ENCODE peak calls at places on chromosomes 13 and 19, in six cellular contexts. X, G, C, K, H and M are unnamed samples.

GRCh38 chr19:16328824-16329482 is 4.3 kb downstream of the KLF2 start:
- DNase-seq in H (no peak), G (no peak), C (no peak), K (no peak), X (no peak), M (no peak)

GRCh38 chr13:99995503-99996176 is 14.1 kb downstream of the ZIC2 start:
- DNase-seq in C (no peak), X (no peak), K (no peak), H (no peak), G (no peak), M (no peak)

GRCh38 chr13:79723462-79724116 is 242.6 kb downstream of the NDFIP2 start:
- DNase-seq in G (no peak), K (no peak), H (no peak), C (no peak), X (no peak), M (no peak)

GRCh38 chr19:41792513-41793413 is 3.6 kb upstream of the CEACAM3 start:
- DNase-seq in C (peak), G (no peak), K (peak), H (peak), X (no peak), M (no peak)

GRCh38 chr13:74132152-74132767 is 1.9 kb downstream of the KLF12 start:
- DNase-seq in K (no peak), C (no peak), X (no peak), H (no peak), G (no peak), M (no peak)

GRCh38 chr13:49585220-49586157 is at the start of gene RCBTB1:
- DNase-seq in G (peak), C (peak), K (peak), X (peak), H (peak), M (peak)

GRCh38 chr19:7242601-7243258 is 51.5 kb downstream of the INSR start:
- DNase-seq in X (no peak), G (no peak), C (no peak), K (peak), H (peak), M (peak)

GRCh38 chr13:59641261-59641660 is 522.5 kb downstream of the DIAPH3 start:
- DNase-seq in C (peak), G (peak), H (no peak), K (no peak), X (no peak), M (no peak)

GRCh38 chr13:113455384-113455783 is 2.1 kb upstream of the ADPRHL1 start:
- DNase-seq in H (no peak), C (no peak), G (no peak), X (no peak), K (no peak), M (no peak)

GRCh38 chr19:27392027-27392632 is 1820.8 kb downstream of the UQCRFS1 start:
- DNase-seq in H (no peak), X (peak), K (no peak), G (no peak), C (no peak), M (no peak)

GRCh38 chr19:5436101-5436947 is 18.9 kb upstream of the ZNRF4 start:
- DNase-seq in H (peak), C (peak), X (no peak), K (no peak), G (no peak), M (no peak)

GRCh38 chr13:108948269-108948671 is 318.9 kb downstream of the MYO16 start:
- DNase-seq in C (no peak), G (no peak), X (no peak), K (no peak), H (no peak), M (no peak)
- H3K27ac ChIP-seq in C (no peak), G (peak), X (peak), K (peak), H (no peak), M (no peak)

GRCh38 chr19:50329146-50329925 is at the start of gene KCNC3:
- DNase-seq in H (peak), C (peak), X (peak), K (peak), G (peak), M (peak)
- H3K4me3 ChIP-seq in H (peak), C (peak), X (peak), K (peak), G (peak), M (no peak)

GRCh38 chr19:46202872-46203860 is 26.4 kb upstream of the IGFL1 start:
- DNase-seq in X (no peak), G (no peak), C (no peak), H (no peak), K (no peak), M (no peak)
- TF ChIP-seq EP300 in X (no peak), G (no peak), C (no peak), H (no peak), K (no peak), M (no peak)

GRCh38 chr13:30301827-30302226 is 5.5 kb downstream of the KATNAL1 start:
- DNase-seq in C (no peak), G (no peak), X (no peak), K (no peak), H (no peak), M (no peak)
- H3K27ac ChIP-seq in C (no peak), G (no peak), X (no peak), K (no peak), H (peak), M (no peak)

DNA sequence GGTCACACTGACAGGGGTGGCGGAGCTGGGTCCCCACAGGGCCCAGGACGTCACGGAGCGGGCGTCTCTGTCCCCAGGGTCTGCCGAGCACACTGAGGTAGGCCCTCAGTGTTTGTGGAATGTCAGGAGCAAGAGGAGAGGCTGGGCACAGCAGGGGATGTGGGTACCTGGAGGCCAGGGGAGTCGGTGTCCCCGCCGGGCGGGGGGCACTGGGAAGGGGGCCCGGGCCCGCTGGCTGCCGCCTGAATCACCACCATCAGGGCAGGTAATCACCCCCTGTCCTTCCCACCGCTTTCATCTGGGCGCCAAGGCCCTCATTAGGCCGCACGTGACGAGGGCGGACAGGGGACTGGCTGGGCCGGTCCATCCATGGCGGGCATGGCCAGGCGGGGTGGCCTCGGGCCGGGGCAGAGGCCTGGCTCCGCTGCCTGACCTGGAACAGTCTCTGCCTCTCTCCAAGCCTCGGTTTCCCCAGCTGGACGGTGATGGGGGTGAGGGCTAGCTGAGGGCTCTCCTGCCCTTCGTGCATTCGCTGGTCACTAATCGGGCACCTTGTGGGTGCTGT is 1.0 kb downstream of the FGF22 start:
- DNase-seq in C (no peak), G (no peak), K (no peak), H (no peak), X (no peak), M (no peak)
- H3K4me3 ChIP-seq in C (peak), G (no peak), K (no peak), H (no peak), X (no peak), M (no peak)

DNA sequence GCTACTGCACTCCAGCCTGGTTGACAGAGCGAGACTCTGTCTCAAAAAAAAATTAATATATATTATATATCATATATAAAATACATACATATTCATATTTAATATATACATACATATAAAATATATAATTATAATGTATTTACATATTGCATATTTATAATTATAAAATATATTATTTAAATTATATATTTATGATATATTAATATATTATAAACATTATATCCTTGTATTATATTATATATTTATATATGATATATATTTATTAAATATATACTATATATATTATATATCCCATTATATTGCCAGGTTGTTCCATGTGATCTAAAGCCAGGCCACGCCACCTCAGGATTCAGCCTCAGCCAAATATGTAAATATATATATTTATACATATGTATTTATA is 9.7 kb downstream of the BRME1 start:
- DNase-seq in G (no peak), C (no peak), X (no peak), K (no peak), H (no peak), M (no peak)
- TF ChIP-seq EP300 in G (no peak), C (no peak), X (no peak), K (no peak), H (no peak), M (no peak)